ENCODE peak calls at places on chromosomes 13 and 19, in eight cellular contexts. W, M, P, R, H, N, X and E are unnamed samples.

GRCh38 chr19:48509467-48510194 is 2.0 kb downstream of the LMTK3 start:
- DNase-seq in W (no peak), M (no peak), P (no peak), R (no peak), H (no peak), N (no peak), X (no peak), E (peak)

GRCh38 chr13:101453784-101454201 is 1.3 kb downstream of the ITGBL1 start:
- DNase-seq in W (no peak), M (peak), P (no peak), R (no peak), H (peak), N (no peak), X (no peak), E (peak)

GRCh38 chr13:99553033-99553432 is 51.8 kb downstream of the TM9SF2 start:
- DNase-seq in W (no peak), M (no peak), P (no peak), R (no peak), H (no peak), N (no peak), X (no peak), E (no peak)

GRCh38 chr13:107462501-107462900 is 752.8 kb downstream of the LIG4 start:
- DNase-seq in W (no peak), M (no peak), P (peak), R (no peak), H (no peak), N (no peak), X (no peak), E (no peak)

GRCh38 chr13:110283661-110284516 is 23.1 kb downstream of the COL4A1 start:
- DNase-seq in W (no peak), M (no peak), P (peak), R (no peak), H (peak), N (no peak), X (no peak), E (no peak)

GRCh38 chr13:107190065-107190464 is 622.1 kb upstream of the ARGLU1 start:
- DNase-seq in W (no peak), M (no peak), P (no peak), R (no peak), H (no peak), N (no peak), X (no peak), E (no peak)

GRCh38 chr13:111491659-111492058 is 171.2 kb downstream of the TEX29 start:
- DNase-seq in W (peak), M (no peak), P (no peak), R (no peak), H (no peak), N (no peak), X (no peak), E (no peak)

GRCh38 chr19:31066385-31066784 is 282.9 kb downstream of the TSHZ3 start:
- DNase-seq in W (no peak), M (peak), P (peak), R (no peak), H (peak), N (no peak), X (no peak), E (no peak)

GRCh38 chr13:60155978-60156377 is 7.8 kb downstream of the DIAPH3 start:
- DNase-seq in W (no peak), M (no peak), P (no peak), R (no peak), H (peak), N (no peak), X (no peak), E (peak)

GRCh38 chr19:47027586-47028371 is 8.1 kb downstream of the NPAS1 start:
- DNase-seq in W (no peak), M (no peak), P (no peak), R (no peak), H (no peak), N (no peak), X (no peak), E (no peak)

GRCh38 chr13:74135306-74136088 is 1.3 kb upstream of the KLF12 start:
- DNase-seq in W (peak), M (peak), P (peak), R (peak), H (peak), N (peak), X (peak), E (peak)

GRCh38 chr19:18995804-18996241 is 37.5 kb downstream of the SUGP2 start:
- DNase-seq in W (peak), M (peak), P (peak), R (no peak), H (peak), N (peak), X (peak), E (peak)

GRCh38 chr19:6533746-6534418 is 3.1 kb downstream of the TNFSF9 start:
- DNase-seq in W (no peak), M (no peak), P (no peak), R (no peak), H (no peak), N (no peak), X (no peak), E (peak)

GRCh38 chr13:20431080-20431479 is 94.6 kb downstream of the CRYL1 start:
- DNase-seq in W (no peak), M (no peak), P (no peak), R (no peak), H (no peak), N (no peak), X (no peak), E (no peak)

GRCh38 chr19:58466760-58467589 is at the start of gene ZNF324:
- DNase-seq in W (peak), M (peak), P (peak), R (peak), H (peak), N (peak), X (peak), E (peak)

DNA sequence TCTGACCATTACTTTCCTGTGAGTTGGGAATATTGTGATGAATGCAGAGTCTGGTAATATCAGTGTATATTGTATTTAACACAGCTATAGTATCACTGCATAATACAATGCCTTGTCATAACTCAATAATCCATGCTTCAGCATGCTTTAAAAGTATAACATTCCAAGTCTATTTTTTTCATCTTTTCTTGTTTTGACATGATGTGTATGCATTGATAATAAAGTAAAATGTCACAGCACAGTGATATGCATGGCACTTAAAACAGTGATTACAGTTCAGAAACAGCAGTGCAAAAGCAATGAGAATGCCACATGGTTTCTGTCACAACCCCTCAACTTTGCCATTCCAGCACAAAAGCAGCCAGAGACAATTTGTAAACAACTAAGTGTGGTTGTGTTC is 17.8 kb downstream of the KATNAL1 start:
- DNase-seq in W (no peak), M (no peak), P (no peak), R (no peak), H (no peak), N (no peak), X (no peak), E (no peak)
- H3K27ac ChIP-seq in W (no peak), M (no peak), P (no peak), R (no peak), H (no peak), N (no peak), X (no peak), E (no peak)

GRCh38 chr13:32887617-32888016 is 128.6 kb upstream of the KL start:
- DNase-seq in W (no peak), M (no peak), P (no peak), R (no peak), H (no peak), N (no peak), X (peak), E (no peak)

GRCh38 chr13:32893176-32893575 is 123.0 kb upstream of the KL start:
- DNase-seq in W (no peak), M (no peak), P (no peak), R (no peak), H (no peak), N (no peak), X (no peak), E (no peak)

GRCh38 chr13:32895296-32895695 is 120.9 kb upstream of the KL start:
- DNase-seq in W (no peak), M (no peak), P (no peak), R (no peak), H (no peak), N (no peak), X (no peak), E (no peak)

GRCh38 chr13:32894589-32895001 is 121.6 kb upstream of the KL start:
- DNase-seq in W (no peak), M (peak), P (no peak), R (no peak), H (peak), N (no peak), X (no peak), E (no peak)

DNA sequence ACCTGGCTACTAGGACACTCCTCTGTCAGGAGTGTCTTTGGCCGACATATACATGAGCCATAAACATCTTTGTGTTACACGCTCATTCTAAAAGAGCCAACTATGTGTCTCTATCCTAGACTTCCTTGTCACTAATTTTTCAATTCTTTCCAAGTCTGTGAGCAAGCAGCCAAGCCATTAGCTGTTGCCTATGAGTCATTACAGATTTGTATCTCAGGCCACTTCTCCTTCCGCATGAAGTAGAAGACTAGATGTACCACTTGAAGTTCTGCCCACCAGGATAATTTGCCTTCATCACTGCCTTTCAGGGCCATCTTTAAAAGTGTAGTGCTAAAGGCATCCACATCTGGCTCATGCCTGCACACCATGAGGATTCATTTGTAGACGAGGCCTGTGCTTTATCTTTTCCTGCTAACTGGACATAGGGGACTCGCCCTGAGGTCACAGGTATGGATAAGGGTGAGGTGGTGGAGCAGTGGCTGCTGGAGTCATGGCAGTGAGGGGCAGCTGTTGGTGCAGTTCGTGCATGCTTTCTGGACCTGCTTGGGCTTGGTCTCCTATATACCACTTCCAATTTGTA is 126.1 kb upstream of the KL start:
- DNase-seq in W (no peak), M (peak), P (no peak), R (no peak), H (no peak), N (no peak), X (no peak), E (no peak)
- H3K27ac ChIP-seq in W (no peak), M (no peak), P (no peak), R (no peak), H (no peak), N (no peak), X (no peak), E (no peak)

GRCh38 chr19:12052571-12053169 is at the start of gene ZNF878:
- DNase-seq in W (peak), M (peak), P (peak), R (peak), H (peak), N (peak), X (peak), E (peak)
- H3K27ac ChIP-seq in W (peak), M (no peak), P (no peak), R (peak), H (peak), N (peak), X (peak), E (peak)

GRCh38 chr19:9140159-9140874 is at the start of gene ZNF317:
- DNase-seq in W (peak), M (peak), P (peak), R (peak), H (peak), N (peak), X (peak), E (peak)
- H3K27ac ChIP-seq in W (peak), M (peak), P (peak), R (peak), H (peak), N (peak), X (peak), E (peak)

DNA sequence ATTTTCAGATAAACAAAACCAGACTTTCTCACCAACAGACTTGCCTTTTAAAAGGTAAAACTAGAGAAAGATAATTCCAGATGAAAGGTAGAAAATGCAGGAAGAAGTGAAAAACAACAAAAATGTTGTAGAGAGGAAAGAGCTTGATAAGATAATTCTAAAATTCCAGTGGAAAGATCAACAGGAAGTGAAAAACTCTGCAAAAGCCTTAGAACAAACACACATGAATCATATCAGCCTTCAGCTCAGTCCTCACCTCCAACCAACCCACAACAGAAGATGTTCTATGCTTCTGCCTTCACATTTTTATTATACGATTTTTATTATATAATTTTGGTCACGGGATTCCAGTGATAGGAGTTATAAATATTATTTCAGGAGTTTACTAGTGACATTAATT is 57.8 kb downstream of the GADD45B start:
- DNase-seq in W (no peak), M (peak), P (no peak), R (no peak), H (peak), N (no peak), X (no peak), E (no peak)
- H3K27ac ChIP-seq in W (no peak), M (peak), P (peak), R (no peak), H (no peak), N (no peak), X (no peak), E (no peak)

GRCh38 chr19:29119582-29119981 is 93.4 kb downstream of the UQCRFS1 start:
- DNase-seq in W (no peak), M (no peak), P (no peak), R (no peak), H (no peak), N (no peak), X (no peak), E (peak)
- H3K27ac ChIP-seq in W (no peak), M (no peak), P (no peak), R (no peak), H (no peak), N (no peak), X (no peak), E (no peak)

DNA sequence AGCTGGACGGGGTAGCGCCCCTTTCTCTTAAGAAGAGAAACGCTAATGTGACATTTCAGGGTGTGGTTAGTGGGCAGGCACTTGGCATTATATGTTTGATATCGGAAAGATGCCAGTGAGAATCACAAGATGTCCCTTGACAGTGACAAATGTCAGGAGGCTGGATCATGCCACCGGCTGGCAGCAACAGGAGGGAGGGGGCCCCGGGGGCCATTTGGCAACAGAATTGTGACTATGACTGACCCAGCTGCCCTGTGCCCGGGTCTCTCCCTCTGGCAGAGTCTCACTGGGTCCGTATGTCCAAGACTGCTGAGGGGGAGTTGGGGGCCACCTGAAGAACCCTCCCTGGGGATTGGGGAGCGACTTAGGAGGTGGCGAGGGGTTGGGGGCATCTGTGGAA is 4.8 kb downstream of the DCAF15 start:
- DNase-seq in W (no peak), M (no peak), P (no peak), R (no peak), H (no peak), N (no peak), X (no peak), E (no peak)
- H3K27ac ChIP-seq in W (no peak), M (no peak), P (no peak), R (no peak), H (no peak), N (peak), X (no peak), E (no peak)

GRCh38 chr19:639251-640155 is at the start of gene FGF22:
- DNase-seq in W (peak), M (peak), P (peak), R (peak), H (peak), N (peak), X (peak), E (peak)

GRCh38 chr19:640156-640548 is 473 bp downstream of the FGF22 start:
- DNase-seq in W (no peak), M (no peak), P (no peak), R (no peak), H (no peak), N (no peak), X (no peak), E (no peak)

GRCh38 chr19:640606-641170 is 1.0 kb downstream of the FGF22 start:
- DNase-seq in W (no peak), M (no peak), P (no peak), R (no peak), H (no peak), N (no peak), X (no peak), E (no peak)

GRCh38 chr19:641702-642101 is 2.0 kb downstream of the FGF22 start:
- DNase-seq in W (no peak), M (no peak), P (no peak), R (no peak), H (no peak), N (no peak), X (no peak), E (no peak)

DNA sequence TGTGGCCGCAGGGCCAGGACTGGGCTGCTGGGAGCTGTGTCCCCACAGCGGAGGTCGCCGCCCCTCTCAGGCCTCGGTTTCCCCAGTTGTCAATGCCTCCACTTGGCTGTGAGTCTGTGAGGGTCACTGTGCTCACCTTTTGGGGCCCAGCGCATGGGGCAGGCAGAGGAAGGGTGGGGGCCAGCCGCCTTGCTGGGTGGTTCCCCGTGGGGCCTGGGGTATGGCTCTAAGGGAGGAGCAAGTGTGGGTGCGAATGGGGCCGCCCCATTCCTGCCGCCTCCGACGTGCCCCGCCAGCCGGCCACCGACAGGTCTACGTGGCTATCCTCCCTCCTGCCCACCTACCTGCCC is 803 bp upstream of the FGF22 start:
- DNase-seq in W (no peak), M (no peak), P (no peak), R (no peak), H (no peak), N (no peak), X (no peak), E (no peak)
- H3K27ac ChIP-seq in W (no peak), M (no peak), P (no peak), R (no peak), H (no peak), N (no peak), X (no peak), E (no peak)

GRCh38 chr19:55553217-55554182 is 8.2 kb upstream of the SBK3 start:
- DNase-seq in W (no peak), M (peak), P (no peak), R (no peak), H (no peak), N (no peak), X (no peak), E (no peak)
- H3K27ac ChIP-seq in W (no peak), M (no peak), P (no peak), R (no peak), H (no peak), N (no peak), X (no peak), E (no peak)

GRCh38 chr19:1182068-1182467 is 8.0 kb upstream of the SBNO2 start:
- DNase-seq in W (no peak), M (no peak), P (no peak), R (no peak), H (no peak), N (no peak), X (no peak), E (no peak)
- H3K27ac ChIP-seq in W (no peak), M (peak), P (no peak), R (no peak), H (no peak), N (no peak), X (no peak), E (no peak)